ENCODE peak calls at places on chromosomes 16 and 17, in eight cellular contexts. One of them, this sample, is unnamed.

GRCh38 chr16:61148930-61149329 is 887.3 kb downstream of the CDH8 start:
- DNase-seq in mesendoderm: peak
- DNase-seq in A172: no peak
- DNase-seq in amniotic stem cell: no peak
- DNase-seq in iPS DF 19.7: no peak
- DNase-seq in left ventricle myocardium superior: no peak
- DNase-seq in NCI-H1694 treated with DMSO at 0.1 percent for 48 hours: no peak
- DNase-seq in GF-D8: no peak
- DNase-seq in this sample: no peak

GRCh38 chr17:29143894-29144293 is 36.3 kb downstream of the MYO18A start:
- DNase-seq in mesendoderm: peak
- DNase-seq in A172: peak
- DNase-seq in amniotic stem cell: no peak
- DNase-seq in iPS DF 19.7: no peak
- DNase-seq in left ventricle myocardium superior: no peak
- DNase-seq in NCI-H1694 treated with DMSO at 0.1 percent for 48 hours: peak
- DNase-seq in GF-D8: no peak
- DNase-seq in this sample: no peak

GRCh38 chr16:49498241-49499017 is 124.8 kb downstream of the C16orf78 start:
- DNase-seq in mesendoderm: no peak
- DNase-seq in A172: no peak
- DNase-seq in amniotic stem cell: no peak
- DNase-seq in iPS DF 19.7: no peak
- DNase-seq in left ventricle myocardium superior: no peak
- DNase-seq in NCI-H1694 treated with DMSO at 0.1 percent for 48 hours: peak
- DNase-seq in GF-D8: no peak
- DNase-seq in this sample: no peak

GRCh38 chr17:74350486-74350885 is 11.2 kb downstream of the BTBD17 start:
- DNase-seq in mesendoderm: no peak
- DNase-seq in A172: no peak
- DNase-seq in amniotic stem cell: no peak
- DNase-seq in iPS DF 19.7: no peak
- DNase-seq in left ventricle myocardium superior: no peak
- DNase-seq in NCI-H1694 treated with DMSO at 0.1 percent for 48 hours: no peak
- DNase-seq in GF-D8: no peak
- DNase-seq in this sample: no peak

GRCh38 chr17:60161598-60162330 is 12.0 kb downstream of the CA4 start:
- DNase-seq in mesendoderm: peak
- DNase-seq in A172: no peak
- DNase-seq in amniotic stem cell: no peak
- DNase-seq in iPS DF 19.7: no peak
- DNase-seq in left ventricle myocardium superior: no peak
- DNase-seq in NCI-H1694 treated with DMSO at 0.1 percent for 48 hours: no peak
- DNase-seq in GF-D8: no peak
- DNase-seq in this sample: no peak

GRCh38 chr16:2082171-2082982 is 34.6 kb downstream of the TSC2 start:
- DNase-seq in mesendoderm: no peak
- DNase-seq in A172: no peak
- DNase-seq in amniotic stem cell: no peak
- DNase-seq in iPS DF 19.7: no peak
- DNase-seq in left ventricle myocardium superior: peak
- DNase-seq in NCI-H1694 treated with DMSO at 0.1 percent for 48 hours: no peak
- DNase-seq in GF-D8: no peak
- DNase-seq in this sample: peak

GRCh38 chr16:53991181-53992056 is 287.5 kb downstream of the FTO start:
- DNase-seq in mesendoderm: peak
- DNase-seq in A172: peak
- DNase-seq in amniotic stem cell: no peak
- DNase-seq in iPS DF 19.7: no peak
- DNase-seq in left ventricle myocardium superior: no peak
- DNase-seq in NCI-H1694 treated with DMSO at 0.1 percent for 48 hours: no peak
- DNase-seq in GF-D8: no peak
- DNase-seq in this sample: peak

GRCh38 chr17:20141201-20141999 is 132.2 kb downstream of the SPECC1 start:
- DNase-seq in mesendoderm: no peak
- DNase-seq in A172: no peak
- DNase-seq in amniotic stem cell: no peak
- DNase-seq in iPS DF 19.7: no peak
- DNase-seq in left ventricle myocardium superior: no peak
- DNase-seq in NCI-H1694 treated with DMSO at 0.1 percent for 48 hours: no peak
- DNase-seq in GF-D8: no peak
- DNase-seq in this sample: no peak

GRCh38 chr17:76154935-76155845 is 14.1 kb upstream of the FOXJ1 start:
- DNase-seq in mesendoderm: no peak
- DNase-seq in A172: no peak
- DNase-seq in amniotic stem cell: no peak
- DNase-seq in iPS DF 19.7: no peak
- DNase-seq in left ventricle myocardium superior: no peak
- DNase-seq in NCI-H1694 treated with DMSO at 0.1 percent for 48 hours: no peak
- DNase-seq in GF-D8: no peak
- DNase-seq in this sample: no peak

GRCh38 chr17:40648326-40648968 is 829 bp upstream of the SMARCE1 start:
- DNase-seq in mesendoderm: no peak
- DNase-seq in A172: no peak
- DNase-seq in amniotic stem cell: no peak
- DNase-seq in iPS DF 19.7: no peak
- DNase-seq in left ventricle myocardium superior: no peak
- DNase-seq in NCI-H1694 treated with DMSO at 0.1 percent for 48 hours: no peak
- DNase-seq in GF-D8: no peak
- DNase-seq in this sample: peak

GRCh38 chr17:66507103-66507923 is 204.9 kb downstream of the PRKCA start:
- DNase-seq in mesendoderm: peak
- DNase-seq in A172: peak
- DNase-seq in amniotic stem cell: no peak
- DNase-seq in iPS DF 19.7: no peak
- DNase-seq in left ventricle myocardium superior: no peak
- DNase-seq in NCI-H1694 treated with DMSO at 0.1 percent for 48 hours: no peak
- DNase-seq in GF-D8: no peak
- DNase-seq in this sample: peak

GRCh38 chr17:681738-682137 is 32.9 kb downstream of the VPS53 start:
- DNase-seq in mesendoderm: peak
- DNase-seq in A172: peak
- DNase-seq in amniotic stem cell: peak
- DNase-seq in iPS DF 19.7: no peak
- DNase-seq in left ventricle myocardium superior: no peak
- DNase-seq in NCI-H1694 treated with DMSO at 0.1 percent for 48 hours: no peak
- DNase-seq in GF-D8: no peak
- DNase-seq in this sample: peak

GRCh38 chr16:47979783-47980182 is 176.0 kb downstream of the ABCC12 start:
- DNase-seq in mesendoderm: no peak
- DNase-seq in A172: no peak
- DNase-seq in amniotic stem cell: no peak
- DNase-seq in iPS DF 19.7: no peak
- DNase-seq in left ventricle myocardium superior: no peak
- DNase-seq in NCI-H1694 treated with DMSO at 0.1 percent for 48 hours: no peak
- DNase-seq in GF-D8: no peak
- DNase-seq in this sample: no peak

GRCh38 chr17:65925606-65926307 is 266.2 kb downstream of the CEP112 start:
- DNase-seq in mesendoderm: no peak
- DNase-seq in A172: no peak
- DNase-seq in amniotic stem cell: no peak
- DNase-seq in iPS DF 19.7: no peak
- DNase-seq in left ventricle myocardium superior: no peak
- DNase-seq in NCI-H1694 treated with DMSO at 0.1 percent for 48 hours: no peak
- DNase-seq in GF-D8: no peak
- DNase-seq in this sample: peak

GRCh38 chr17:14866266-14866665 is 398.9 kb downstream of the PMP22 start:
- DNase-seq in mesendoderm: no peak
- DNase-seq in A172: no peak
- DNase-seq in amniotic stem cell: no peak
- DNase-seq in iPS DF 19.7: no peak
- DNase-seq in left ventricle myocardium superior: no peak
- DNase-seq in NCI-H1694 treated with DMSO at 0.1 percent for 48 hours: no peak
- DNase-seq in GF-D8: no peak
- DNase-seq in this sample: no peak

GRCh38 chr16:50740747-50741146 is 1.1 kb upstream of the CYLD start:
- DNase-seq in mesendoderm: no peak
- DNase-seq in A172: peak
- DNase-seq in amniotic stem cell: no peak
- DNase-seq in iPS DF 19.7: no peak
- DNase-seq in left ventricle myocardium superior: no peak
- DNase-seq in NCI-H1694 treated with DMSO at 0.1 percent for 48 hours: no peak
- DNase-seq in GF-D8: no peak
- DNase-seq in this sample: no peak

GRCh38 chr17:39677581-39678339 is 9.5 kb downstream of the PNMT start:
- DNase-seq in mesendoderm: no peak
- DNase-seq in A172: no peak
- DNase-seq in amniotic stem cell: no peak
- DNase-seq in iPS DF 19.7: no peak
- DNase-seq in left ventricle myocardium superior: peak
- DNase-seq in NCI-H1694 treated with DMSO at 0.1 percent for 48 hours: no peak
- DNase-seq in GF-D8: no peak
- DNase-seq in this sample: no peak

GRCh38 chr16:88922114-88922825 is 54.7 kb downstream of the CBFA2T3 start:
- DNase-seq in mesendoderm: peak
- DNase-seq in A172: peak
- DNase-seq in amniotic stem cell: no peak
- DNase-seq in iPS DF 19.7: no peak
- DNase-seq in left ventricle myocardium superior: peak
- DNase-seq in NCI-H1694 treated with DMSO at 0.1 percent for 48 hours: no peak
- DNase-seq in GF-D8: peak
- DNase-seq in this sample: peak

GRCh38 chr17:62004388-62004787 is 60.7 kb downstream of the MED13 start:
- DNase-seq in mesendoderm: no peak
- DNase-seq in A172: no peak
- DNase-seq in amniotic stem cell: no peak
- DNase-seq in iPS DF 19.7: no peak
- DNase-seq in left ventricle myocardium superior: no peak
- DNase-seq in NCI-H1694 treated with DMSO at 0.1 percent for 48 hours: no peak
- DNase-seq in GF-D8: no peak
- DNase-seq in this sample: no peak

GRCh38 chr17:40323731-40324650 is 15.0 kb downstream of the RARA start:
- DNase-seq in mesendoderm: no peak
- DNase-seq in A172: peak
- DNase-seq in amniotic stem cell: no peak
- DNase-seq in iPS DF 19.7: no peak
- DNase-seq in left ventricle myocardium superior: peak
- DNase-seq in NCI-H1694 treated with DMSO at 0.1 percent for 48 hours: no peak
- DNase-seq in GF-D8: no peak
- DNase-seq in this sample: no peak

GRCh38 chr17:36888236-36888957 is 48.9 kb upstream of the LHX1 start:
- DNase-seq in mesendoderm: no peak
- DNase-seq in A172: no peak
- DNase-seq in amniotic stem cell: no peak
- DNase-seq in iPS DF 19.7: no peak
- DNase-seq in left ventricle myocardium superior: no peak
- DNase-seq in NCI-H1694 treated with DMSO at 0.1 percent for 48 hours: peak
- DNase-seq in GF-D8: no peak
- DNase-seq in this sample: no peak

GRCh38 chr16:9256196-9256595 is 164.8 kb downstream of the HAPSTR1 start:
- DNase-seq in mesendoderm: peak
- DNase-seq in A172: no peak
- DNase-seq in amniotic stem cell: no peak
- DNase-seq in iPS DF 19.7: peak
- DNase-seq in left ventricle myocardium superior: no peak
- DNase-seq in NCI-H1694 treated with DMSO at 0.1 percent for 48 hours: no peak
- DNase-seq in GF-D8: no peak
- DNase-seq in this sample: no peak

GRCh38 chr16:10387378-10387681 is 1.5 kb downstream of the ATF7IP2 start:
- DNase-seq in mesendoderm: no peak
- DNase-seq in A172: no peak
- DNase-seq in amniotic stem cell: no peak
- DNase-seq in iPS DF 19.7: no peak
- DNase-seq in left ventricle myocardium superior: no peak
- DNase-seq in NCI-H1694 treated with DMSO at 0.1 percent for 48 hours: no peak
- DNase-seq in GF-D8: no peak
- DNase-seq in this sample: no peak

GRCh38 chr17:40343126-40344119 is 21.1 kb downstream of the GJD3 start:
- DNase-seq in mesendoderm: no peak
- DNase-seq in A172: no peak
- DNase-seq in amniotic stem cell: no peak
- DNase-seq in iPS DF 19.7: no peak
- DNase-seq in left ventricle myocardium superior: peak
- DNase-seq in NCI-H1694 treated with DMSO at 0.1 percent for 48 hours: no peak
- DNase-seq in GF-D8: no peak
- DNase-seq in this sample: no peak

GRCh38 chr16:48556210-48556912 is 53.6 kb downstream of the N4BP1 start:
- DNase-seq in mesendoderm: no peak
- DNase-seq in A172: no peak
- DNase-seq in amniotic stem cell: no peak
- DNase-seq in iPS DF 19.7: no peak
- DNase-seq in left ventricle myocardium superior: no peak
- DNase-seq in NCI-H1694 treated with DMSO at 0.1 percent for 48 hours: no peak
- DNase-seq in GF-D8: no peak
- DNase-seq in this sample: no peak

GRCh38 chr16:57146735-57147134 is 39.1 kb downstream of the PSME3IP1 start:
- DNase-seq in mesendoderm: peak
- DNase-seq in A172: no peak
- DNase-seq in amniotic stem cell: no peak
- DNase-seq in iPS DF 19.7: no peak
- DNase-seq in left ventricle myocardium superior: no peak
- DNase-seq in NCI-H1694 treated with DMSO at 0.1 percent for 48 hours: no peak
- DNase-seq in GF-D8: no peak
- DNase-seq in this sample: no peak